ENCODE peak calls at places on chromosome 12, in six cellular contexts. V, H, P, X, Y and A are unnamed samples.

GRCh38 chr12:34402228-34402898 is 380.1 kb downstream of the ALG10 start:
- DNase-seq in V (peak), H (no peak), P (peak), X (no peak), Y (no peak), A (no peak)

GRCh38 chr12:64625243-64626077 is 15.2 kb downstream of the RASSF3 start:
- DNase-seq in V (peak), H (peak), P (no peak), X (peak), Y (peak), A (peak)

GRCh38 chr12:3069714-3070113 is 7.5 kb upstream of the TSPAN9 start:
- DNase-seq in V (no peak), H (no peak), P (no peak), X (peak), Y (no peak), A (no peak)

GRCh38 chr12:13167226-13167625 is 29.3 kb upstream of the EMP1 start:
- DNase-seq in V (peak), H (no peak), P (no peak), X (no peak), Y (no peak), A (peak)

GRCh38 chr12:47394070-47394469 is 311.8 kb downstream of the RPAP3 start:
- DNase-seq in V (no peak), H (no peak), P (no peak), X (no peak), Y (no peak), A (no peak)

GRCh38 chr12:119479121-119479561 is 114.4 kb upstream of the TMEM233 start:
- DNase-seq in V (no peak), H (no peak), P (no peak), X (no peak), Y (no peak), A (no peak)

GRCh38 chr12:108312073-108312884 is 26.8 kb downstream of the CMKLR1 start:
- DNase-seq in V (no peak), H (no peak), P (no peak), X (no peak), Y (no peak), A (no peak)

GRCh38 chr12:86683568-86683991 is 427.4 kb upstream of the MGAT4C start:
- DNase-seq in V (no peak), H (peak), P (no peak), X (peak), Y (peak), A (no peak)

GRCh38 chr12:132432721-132433577 is 57.0 kb upstream of the FBRSL1 start:
- DNase-seq in V (peak), H (no peak), P (no peak), X (no peak), Y (peak), A (no peak)

GRCh38 chr12:55820679-55821078 is 2.8 kb downstream of the ORMDL2 start:
- DNase-seq in V (no peak), H (peak), P (no peak), X (peak), Y (peak), A (no peak)

GRCh38 chr12:51270067-51270846 is at the start of gene SMAGP:
- DNase-seq in V (peak), H (peak), P (peak), X (peak), Y (peak), A (peak)

GRCh38 chr12:115149685-115150378 is 465.9 kb upstream of the TBX3 start:
- DNase-seq in V (no peak), H (peak), P (no peak), X (peak), Y (peak), A (peak)

GRCh38 chr12:75825686-75826085 is 205.9 kb downstream of the PHLDA1 start:
- DNase-seq in V (no peak), H (peak), P (no peak), X (peak), Y (peak), A (peak)

GRCh38 chr12:24297516-24297915 is 348.0 kb upstream of the SOX5 start:
- DNase-seq in V (peak), H (no peak), P (no peak), X (peak), Y (no peak), A (no peak)

GRCh38 chr12:123478762-123479161 is 20.8 kb downstream of the SNRNP35 start:
- DNase-seq in V (no peak), H (peak), P (no peak), X (no peak), Y (no peak), A (no peak)

DNA sequence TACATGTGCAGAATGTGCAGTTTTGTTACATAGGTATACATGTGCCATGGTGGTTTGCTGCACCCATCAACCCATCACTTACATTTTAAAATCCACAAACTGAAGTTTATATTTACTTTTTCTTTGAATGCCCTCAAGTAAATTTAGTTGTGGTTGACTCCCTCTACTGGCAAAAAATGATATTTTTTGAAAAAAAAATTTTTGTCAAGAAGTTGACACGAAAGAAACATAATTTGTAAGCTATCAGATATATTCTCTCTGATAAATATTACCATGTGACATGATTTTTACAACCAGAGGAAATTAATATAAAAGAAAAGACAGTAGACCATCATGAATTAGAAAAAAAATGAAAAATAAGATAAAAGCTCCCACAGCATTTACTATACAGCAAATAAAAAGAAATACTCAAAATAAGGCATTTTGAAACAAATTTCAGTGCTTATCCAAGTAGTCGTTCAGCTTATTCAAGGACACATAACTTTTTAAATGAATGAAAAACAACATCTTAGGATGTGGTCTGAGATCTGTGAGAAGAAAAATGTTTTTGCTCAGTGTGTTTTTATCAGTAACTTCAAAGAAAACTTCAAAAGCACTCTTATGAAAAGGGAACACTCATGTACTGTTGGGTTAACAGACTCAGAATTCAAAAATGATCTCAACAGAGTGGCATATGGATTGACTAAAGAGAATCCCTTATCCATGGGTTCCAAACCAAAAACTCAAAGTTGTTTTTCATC is 30.0 kb upstream of the GRIP1 start:
- DNase-seq in V (peak), H (peak), P (no peak), X (peak), Y (peak), A (no peak)
- TF ChIP-seq CTCF in V (peak), H (peak), P (peak), X (peak), Y (peak), A (peak)

GRCh38 chr12:39692258-39692853 is 72.8 kb upstream of the ABCD2 start:
- DNase-seq in V (no peak), H (peak), P (no peak), X (peak), Y (peak), A (no peak)
- TF ChIP-seq CTCF in V (peak), H (peak), P (peak), X (no peak), Y (peak), A (peak)

GRCh38 chr12:49018282-49019119 is at the start of gene PRKAG1:
- DNase-seq in V (peak), H (peak), P (peak), X (peak), Y (peak), A (peak)
- TF ChIP-seq CTCF in V (peak), H (peak), P (peak), X (peak), Y (peak), A (peak)

GRCh38 chr12:25934461-25934860 is 24.0 kb upstream of the RASSF8 start:
- DNase-seq in V (no peak), H (no peak), P (no peak), X (no peak), Y (no peak), A (no peak)

GRCh38 chr12:25935355-25936144 is 22.9 kb upstream of the RASSF8 start:
- DNase-seq in V (no peak), H (no peak), P (no peak), X (peak), Y (no peak), A (no peak)

GRCh38 chr12:25929096-25929637 is 29.3 kb upstream of the RASSF8 start:
- DNase-seq in V (no peak), H (no peak), P (no peak), X (peak), Y (peak), A (no peak)

GRCh38 chr12:25937096-25937495 is 21.4 kb upstream of the RASSF8 start:
- DNase-seq in V (no peak), H (no peak), P (no peak), X (no peak), Y (no peak), A (no peak)

DNA sequence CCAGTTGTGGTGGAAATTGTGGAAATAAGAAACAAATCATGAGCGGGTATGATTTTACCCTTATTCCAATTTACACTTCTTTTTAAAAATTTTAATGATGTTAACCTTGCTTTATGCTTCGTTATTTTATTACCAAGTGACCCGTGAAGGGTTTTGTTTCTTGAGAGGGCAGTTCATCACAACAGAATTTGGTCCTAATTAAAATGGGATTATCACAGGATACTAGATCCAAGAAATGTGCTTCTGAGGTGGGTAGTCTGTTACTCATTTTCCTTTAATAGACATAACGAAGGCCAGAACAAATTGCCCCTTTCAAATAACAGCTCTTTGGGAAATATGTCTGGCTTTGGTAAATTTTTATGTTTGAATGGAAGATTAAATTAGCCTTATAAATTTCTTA is 25.5 kb upstream of the RASSF8 start:
- DNase-seq in V (no peak), H (no peak), P (no peak), X (no peak), Y (no peak), A (no peak)
- TF ChIP-seq CTCF in V (no peak), H (no peak), P (no peak), X (no peak), Y (no peak), A (no peak)